ENCODE peak calls at places on chromosome 13, in nine cellular contexts. Z is T-helper 1 cell; X is heart right ventricle; J is left ventricle myocardium inferior; Q is stimulated activated CD8-positive, alpha-beta memory T cell treated with anti-CD3 and anti-CD28 coated beads, Interleukin-2, amount 100 ng/mL, for 48 hours; U is GM10248; C is retina; F is AG09319; L is neural crest cell. W is an unnamed sample.

GRCh38 chr13:99431927-99432636 is 69.2 kb upstream of the TM9SF2 start:
- DNase-seq in Z (no peak), X (no peak), J (no peak), Q (no peak), U (peak), C (no peak), F (no peak), L (no peak), W (no peak)

GRCh38 chr13:79405831-79406596 is at the start of gene RBM26:
- DNase-seq in Z (peak), X (peak), J (peak), Q (peak), U (peak), C (peak), F (peak), L (peak), W (peak)

GRCh38 chr13:29901714-29902631 is 51.6 kb upstream of the UBL3 start:
- DNase-seq in Z (no peak), X (no peak), J (peak), Q (no peak), U (no peak), C (no peak), F (peak), L (no peak), W (peak)

GRCh38 chr13:100115693-100116254 is 26.9 kb downstream of the PCCA start:
- DNase-seq in Z (no peak), X (no peak), J (no peak), Q (no peak), U (no peak), C (no peak), F (no peak), L (no peak), W (no peak)

GRCh38 chr13:110347535-110348308 is 40.6 kb downstream of the COL4A2 start:
- DNase-seq in Z (no peak), X (peak), J (peak), Q (no peak), U (no peak), C (no peak), F (no peak), L (no peak), W (peak)

GRCh38 chr13:43023244-43023931 is at the start of gene DNAJC15:
- DNase-seq in Z (peak), X (peak), J (peak), Q (peak), U (peak), C (peak), F (no peak), L (peak), W (peak)

GRCh38 chr13:112974676-112975075 is 5.7 kb downstream of the MCF2L start:
- DNase-seq in Z (no peak), X (no peak), J (no peak), Q (no peak), U (no peak), C (no peak), F (no peak), L (no peak), W (no peak)

GRCh38 chr13:41694902-41695301 is 237.6 kb downstream of the RGCC start:
- DNase-seq in Z (no peak), X (peak), J (peak), Q (no peak), U (peak), C (no peak), F (peak), L (no peak), W (peak)

GRCh38 chr13:60158321-60158801 is 5.4 kb downstream of the DIAPH3 start:
- DNase-seq in Z (no peak), X (no peak), J (no peak), Q (no peak), U (no peak), C (no peak), F (no peak), L (no peak), W (no peak)

GRCh38 chr13:111385182-111385857 is 64.9 kb downstream of the TEX29 start:
- DNase-seq in Z (no peak), X (no peak), J (no peak), Q (no peak), U (no peak), C (peak), F (no peak), L (no peak), W (peak)

GRCh38 chr13:47621931-47622330 is 379.1 kb downstream of the SUCLA2 start:
- DNase-seq in Z (no peak), X (no peak), J (no peak), Q (no peak), U (no peak), C (no peak), F (no peak), L (no peak), W (no peak)

GRCh38 chr13:43360911-43361605 is 337.7 kb downstream of the DNAJC15 start:
- DNase-seq in Z (no peak), X (no peak), J (no peak), Q (no peak), U (no peak), C (no peak), F (no peak), L (no peak), W (no peak)

GRCh38 chr13:112713517-112714253 is 23.8 kb downstream of the ATP11A start:
- DNase-seq in Z (no peak), X (no peak), J (no peak), Q (no peak), U (no peak), C (no peak), F (no peak), L (no peak), W (no peak)

GRCh38 chr13:33174980-33175379 is 110.6 kb downstream of the STARD13 start:
- DNase-seq in Z (no peak), X (no peak), J (no peak), Q (no peak), U (no peak), C (no peak), F (peak), L (no peak), W (no peak)

GRCh38 chr13:99375806-99376080 is 68.5 kb upstream of the GPR183 start:
- DNase-seq in Z (no peak), X (no peak), J (no peak), Q (no peak), U (no peak), C (no peak), F (no peak), L (no peak), W (peak)

GRCh38 chr13:99307247-99307646 is at the start of gene GPR183:
- DNase-seq in Z (peak), X (no peak), J (no peak), Q (no peak), U (peak), C (no peak), F (no peak), L (no peak), W (peak)

GRCh38 chr13:113641426-113641825 is 16.6 kb downstream of the ATP4B start:
- DNase-seq in Z (no peak), X (no peak), J (peak), Q (no peak), U (no peak), C (no peak), F (no peak), L (no peak), W (no peak)

GRCh38 chr13:99859178-99860177 is 112.1 kb downstream of the ZIC5 start:
- DNase-seq in Z (no peak), X (no peak), J (no peak), Q (peak), U (no peak), C (no peak), F (no peak), L (no peak), W (peak)

GRCh38 chr13:30504081-30504480 is 38.3 kb upstream of the HMGB1 start:
- DNase-seq in Z (no peak), X (no peak), J (no peak), Q (no peak), U (peak), C (no peak), F (no peak), L (no peak), W (no peak)

GRCh38 chr13:91362908-91363307 is 15.4 kb downstream of the MIR17HG start:
- DNase-seq in Z (no peak), X (no peak), J (no peak), Q (no peak), U (no peak), C (no peak), F (no peak), L (no peak), W (no peak)

W was measured in SJSA1.